ENCODE peak calls at places on chromosomes 16 and 17, in nine cellular contexts. J is AG10803, L is tibial artery, Y is psoas muscle, Q is kidney epithelial cell, G is kidney, W is Peyer's patch, I is HepG2, R is mucosa of descending colon. E is an unnamed sample.

GRCh38 chr17:35749560-35750412 is 3.3 kb downstream of the GAS2L2 start:
- DNase-seq in J (peak), R (no peak), I (no peak), W (no peak), L (no peak), Q (no peak), G (no peak), Y (no peak), E (no peak)

GRCh38 chr16:367333-367903 is 2.9 kb downstream of the MRPL28 start:
- DNase-seq in L (no peak), G (no peak), Q (no peak), Y (peak), J (no peak), R (peak), I (no peak), W (no peak), E (no peak)

GRCh38 chr17:77526728-77527355 is 386.1 kb downstream of the SEC14L1 start:
- DNase-seq in I (no peak), W (no peak), J (no peak), Q (no peak), L (peak), G (no peak), Y (peak), R (no peak), E (no peak)

GRCh38 chr17:2697611-2698162 is 13.9 kb downstream of the CLUH start:
- DNase-seq in L (peak), W (peak), J (no peak), R (no peak), G (peak), Q (no peak), Y (no peak), I (no peak), E (no peak)

GRCh38 chr16:12728471-12728870 is 75.2 kb downstream of the CPPED1 start:
- DNase-seq in J (peak), Y (no peak), I (no peak), R (no peak), L (no peak), Q (peak), G (no peak), W (no peak), E (no peak)

GRCh38 chr17:73497721-73498120 is 146.5 kb downstream of the SDK2 start:
- DNase-seq in W (no peak), L (no peak), G (peak), J (no peak), Y (no peak), I (no peak), R (no peak), Q (no peak), E (no peak)

GRCh38 chr17:50785942-50786570 is 18.7 kb upstream of the ANKRD40CL start:
- DNase-seq in J (peak), Y (no peak), Q (no peak), L (no peak), G (no peak), I (no peak), R (no peak), W (no peak), E (peak)

GRCh38 chr17:67488161-67488560 is 111.1 kb downstream of the PITPNC1 start:
- DNase-seq in Y (peak), I (no peak), J (peak), W (no peak), G (no peak), Q (no peak), R (no peak), L (peak), E (peak)

GRCh38 chr17:49564638-49565037 is 11.0 kb upstream of the NXPH3 start:
- DNase-seq in J (no peak), Y (no peak), G (no peak), L (no peak), Q (no peak), W (no peak), R (no peak), I (no peak), E (no peak)

GRCh38 chr17:19785854-19786253 is 37.8 kb upstream of the ALDH3A1 start:
- DNase-seq in Y (no peak), R (no peak), L (no peak), W (no peak), I (no peak), J (no peak), G (no peak), Q (no peak), E (no peak)

GRCh38 chr16:53058882-53059281 is 4.1 kb downstream of the CHD9 start:
- DNase-seq in W (no peak), I (no peak), Q (no peak), R (no peak), Y (no peak), G (no peak), L (no peak), J (no peak), E (no peak)

GRCh38 chr17:8832711-8833352 is 33.7 kb upstream of the MFSD6L start:
- DNase-seq in W (peak), Y (no peak), R (no peak), J (no peak), L (no peak), G (peak), Q (no peak), I (no peak), E (no peak)

GRCh38 chr16:65154321-65154720 is 32.5 kb upstream of the CDH11 start:
- DNase-seq in W (no peak), G (no peak), Q (peak), Y (no peak), J (no peak), R (no peak), L (no peak), I (no peak), E (no peak)

GRCh38 chr16:88792668-88793587 is 7.9 kb upstream of the PIEZO1 start:
- DNase-seq in Y (peak), G (no peak), I (no peak), R (peak), W (no peak), L (no peak), J (no peak), Q (no peak), E (no peak)
- H3K4me3 ChIP-seq in Y (no peak), G (no peak), I (peak), R (no peak), W (no peak), L (no peak), J (no peak), Q (no peak), E (no peak)

DNA sequence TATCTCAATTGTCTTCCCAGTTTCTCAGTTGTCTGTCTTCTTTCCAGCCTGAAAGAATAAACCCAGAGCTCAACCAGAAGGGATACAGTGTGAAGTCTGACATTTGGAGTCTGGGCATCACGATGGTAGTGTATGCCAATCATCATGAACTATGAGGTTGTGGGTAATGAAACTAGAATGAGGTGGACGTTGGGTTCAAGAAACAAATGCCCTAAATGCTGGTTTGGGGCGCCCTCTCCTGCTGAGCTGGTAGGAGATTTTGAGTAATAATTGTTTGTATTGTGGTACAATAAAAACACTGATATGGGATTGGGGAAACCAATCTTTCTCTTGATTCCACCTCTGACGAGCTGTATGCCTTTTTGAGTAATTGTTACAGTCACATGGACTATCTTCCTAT is 110.4 kb downstream of the MAP2K6 start:
- DNase-seq in R (no peak), G (no peak), Q (no peak), W (no peak), I (no peak), J (no peak), L (no peak), Y (no peak), E (no peak)
- TF ChIP-seq CTCF in R (no peak), G (no peak), Q (peak), W (no peak), I (no peak), J (peak), L (no peak), Y (no peak), E (peak)

DNA sequence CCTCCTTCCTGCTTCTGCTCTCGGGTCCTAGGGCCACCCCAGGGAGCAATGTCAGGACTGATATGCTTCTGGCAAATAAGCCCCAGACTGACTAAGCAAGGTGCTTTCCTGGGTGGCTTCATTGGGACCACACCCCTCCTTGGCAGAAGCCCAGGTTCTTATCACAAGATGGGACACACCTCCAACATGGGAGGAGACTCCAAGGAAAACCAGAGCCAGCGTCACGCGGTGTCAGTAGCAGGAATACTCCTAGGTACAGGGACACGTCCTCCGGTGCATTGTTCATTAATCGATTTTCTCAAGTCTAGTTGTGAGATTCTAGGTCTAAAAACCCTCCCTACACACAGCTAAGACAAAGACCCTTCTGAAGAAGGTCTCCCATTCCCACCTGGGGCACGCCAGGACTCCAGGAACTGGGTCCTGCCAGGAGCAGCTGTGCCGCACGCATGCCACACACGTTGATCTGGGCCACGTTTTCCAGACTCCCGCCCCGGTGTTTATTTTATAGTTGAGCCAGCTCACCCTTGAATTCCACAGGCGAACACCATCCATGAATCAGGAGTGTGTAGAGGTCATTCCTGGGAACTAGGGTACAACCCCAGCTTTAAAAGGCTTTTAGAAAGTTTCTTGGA is 30.8 kb downstream of the FA2H start:
- DNase-seq in I (peak), J (peak), Q (peak), G (peak), Y (no peak), L (no peak), R (peak), W (peak), E (peak)
- H3K4me3 ChIP-seq in I (peak), J (no peak), Q (peak), G (peak), Y (no peak), L (no peak), R (no peak), W (peak), E (no peak)

GRCh38 chr16:28830531-28830930 is 7.7 kb downstream of the ATXN2L start:
- DNase-seq in G (no peak), R (no peak), J (no peak), W (no peak), L (no peak), I (no peak), Y (no peak), Q (no peak), E (no peak)
- TF ChIP-seq CTCF in G (no peak), R (no peak), J (no peak), W (no peak), L (no peak), I (no peak), Y (no peak), Q (no peak), E (no peak)

GRCh38 chr17:79808763-79809529 is 12.1 kb upstream of the CBX8 start:
- DNase-seq in R (no peak), G (no peak), J (no peak), W (peak), L (no peak), Y (no peak), Q (peak), I (peak), E (no peak)

GRCh38 chr17:79811036-79811887 is 14.4 kb upstream of the CBX8 start:
- DNase-seq in Q (no peak), L (no peak), J (no peak), W (no peak), Y (no peak), R (peak), I (peak), G (no peak), E (no peak)

GRCh38 chr17:79809530-79810137 is 12.8 kb upstream of the CBX8 start:
- DNase-seq in Y (no peak), L (no peak), R (peak), J (no peak), Q (no peak), I (no peak), G (peak), W (no peak), E (no peak)

GRCh38 chr17:79811888-79812205 is 15.0 kb upstream of the CBX8 start:
- DNase-seq in J (no peak), Q (no peak), G (no peak), Y (no peak), R (no peak), I (no peak), L (no peak), W (no peak), E (no peak)

GRCh38 chr17:79810138-79811027 is 13.5 kb upstream of the CBX8 start:
- DNase-seq in J (peak), L (no peak), R (peak), Y (peak), G (peak), Q (peak), W (peak), I (peak), E (peak)
- H3K4me3 ChIP-seq in J (no peak), L (peak), R (no peak), Y (peak), G (no peak), Q (no peak), W (peak), I (peak), E (peak)

GRCh38 chr16:73057369-73058210 is 9.7 kb upstream of the ZFHX3 start:
- DNase-seq in J (no peak), R (no peak), G (peak), L (peak), Y (peak), W (peak), I (no peak), Q (no peak), E (no peak)
- TF ChIP-seq CTCF in J (peak), R (no peak), G (no peak), L (no peak), Y (peak), W (no peak), I (peak), Q (peak), E (no peak)

DNA sequence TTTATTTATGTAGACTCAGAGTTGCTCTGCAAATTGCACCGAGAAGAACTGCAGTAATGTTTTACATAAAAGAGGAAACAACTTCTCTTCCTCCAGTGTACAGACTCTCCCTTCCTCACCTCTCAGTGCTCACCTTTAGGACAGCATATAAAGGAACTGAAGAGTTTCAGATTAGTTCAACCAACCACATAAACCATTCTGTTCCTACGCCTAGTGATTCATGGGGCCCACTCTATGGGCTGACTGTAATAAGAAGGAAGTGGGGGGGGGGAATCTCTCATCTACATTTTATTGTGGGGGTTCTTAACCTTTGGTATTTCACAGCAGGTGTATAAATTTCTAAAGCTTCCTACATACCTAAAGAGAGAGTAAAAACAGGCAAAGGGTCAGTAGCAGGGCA is 18.3 kb downstream of the ZSWIM7 start:
- DNase-seq in L (no peak), J (no peak), G (no peak), I (no peak), W (no peak), Q (no peak), R (no peak), Y (no peak), E (no peak)
- H3K4me3 ChIP-seq in L (no peak), J (no peak), G (no peak), I (no peak), W (no peak), Q (no peak), R (no peak), Y (no peak), E (no peak)